ENCODE peak calls at places on chromosomes 13 and 19, in eight cellular contexts. One of them, this sample, is unnamed.

GRCh38 chr19:6501740-6502648 is at the start of gene TUBB4A:
- DNase-seq in fibroblast of the aortic adventitia: no peak
- DNase-seq in astrocyte: no peak
- DNase-seq in A549: no peak
- DNase-seq in tibial nerve: no peak
- DNase-seq in pancreas: peak
- DNase-seq in AG04450: no peak
- DNase-seq in lower leg skin: no peak
- DNase-seq in this sample: no peak

GRCh38 chr13:94660695-94661324 is 51.5 kb downstream of the SOX21 start:
- DNase-seq in A549: peak
- DNase-seq in AG04450: no peak
- DNase-seq in fibroblast of the aortic adventitia: peak
- DNase-seq in tibial nerve: no peak
- DNase-seq in pancreas: no peak
- DNase-seq in astrocyte: peak
- DNase-seq in lower leg skin: no peak
- DNase-seq in this sample: peak

GRCh38 chr19:46394398-46394797 is 19.0 kb downstream of the CCDC8 start:
- DNase-seq in fibroblast of the aortic adventitia: peak
- DNase-seq in A549: no peak
- DNase-seq in astrocyte: peak
- DNase-seq in lower leg skin: no peak
- DNase-seq in pancreas: no peak
- DNase-seq in tibial nerve: no peak
- DNase-seq in AG04450: no peak
- DNase-seq in this sample: no peak

GRCh38 chr13:69904784-69905183 is 202.8 kb upstream of the ATXN8OS start:
- DNase-seq in fibroblast of the aortic adventitia: no peak
- DNase-seq in astrocyte: no peak
- DNase-seq in pancreas: no peak
- DNase-seq in A549: no peak
- DNase-seq in tibial nerve: no peak
- DNase-seq in lower leg skin: no peak
- DNase-seq in AG04450: no peak
- DNase-seq in this sample: no peak

GRCh38 chr19:24054044-24054935 is 32.7 kb upstream of the ZNF254 start:
- DNase-seq in fibroblast of the aortic adventitia: peak
- DNase-seq in lower leg skin: peak
- DNase-seq in astrocyte: peak
- DNase-seq in AG04450: peak
- DNase-seq in A549: peak
- DNase-seq in pancreas: no peak
- DNase-seq in tibial nerve: no peak
- DNase-seq in this sample: peak

GRCh38 chr19:6056801-6057650 is 53.3 kb downstream of the RFX2 start:
- DNase-seq in fibroblast of the aortic adventitia: peak
- DNase-seq in pancreas: peak
- DNase-seq in tibial nerve: no peak
- DNase-seq in A549: peak
- DNase-seq in lower leg skin: peak
- DNase-seq in astrocyte: peak
- DNase-seq in AG04450: peak
- DNase-seq in this sample: peak

GRCh38 chr13:76822691-76823267 is 63.4 kb downstream of the KCTD12 start:
- DNase-seq in fibroblast of the aortic adventitia: peak
- DNase-seq in astrocyte: peak
- DNase-seq in pancreas: no peak
- DNase-seq in tibial nerve: no peak
- DNase-seq in A549: peak
- DNase-seq in lower leg skin: no peak
- DNase-seq in AG04450: no peak
- DNase-seq in this sample: peak

GRCh38 chr19:12788682-12789097 is 2.6 kb upstream of the JUNB start:
- DNase-seq in AG04450: no peak
- DNase-seq in lower leg skin: peak
- DNase-seq in astrocyte: no peak
- DNase-seq in pancreas: peak
- DNase-seq in tibial nerve: no peak
- DNase-seq in A549: peak
- DNase-seq in fibroblast of the aortic adventitia: peak
- DNase-seq in this sample: peak

GRCh38 chr19:4310247-4311121 is 6.1 kb downstream of the FSD1 start:
- DNase-seq in AG04450: no peak
- DNase-seq in lower leg skin: no peak
- DNase-seq in fibroblast of the aortic adventitia: no peak
- DNase-seq in tibial nerve: no peak
- DNase-seq in astrocyte: no peak
- DNase-seq in pancreas: no peak
- DNase-seq in A549: peak
- DNase-seq in this sample: no peak

GRCh38 chr19:43596842-43597461 is 557 bp downstream of the ZNF576 start:
- DNase-seq in pancreas: no peak
- DNase-seq in AG04450: no peak
- DNase-seq in A549: no peak
- DNase-seq in tibial nerve: no peak
- DNase-seq in fibroblast of the aortic adventitia: no peak
- DNase-seq in astrocyte: no peak
- DNase-seq in lower leg skin: no peak
- DNase-seq in this sample: peak

GRCh38 chr19:36265856-36266374 is 51.0 kb downstream of the ZNF146 start:
- DNase-seq in astrocyte: no peak
- DNase-seq in AG04450: no peak
- DNase-seq in A549: no peak
- DNase-seq in fibroblast of the aortic adventitia: no peak
- DNase-seq in tibial nerve: no peak
- DNase-seq in pancreas: peak
- DNase-seq in lower leg skin: no peak
- DNase-seq in this sample: no peak

GRCh38 chr13:70330697-70331361 is 222.6 kb upstream of the KLHL1 start:
- DNase-seq in astrocyte: no peak
- DNase-seq in tibial nerve: no peak
- DNase-seq in AG04450: no peak
- DNase-seq in lower leg skin: no peak
- DNase-seq in pancreas: no peak
- DNase-seq in A549: no peak
- DNase-seq in fibroblast of the aortic adventitia: no peak
- DNase-seq in this sample: no peak

GRCh38 chr19:752652-753517 is 2.0 kb downstream of the MISP start:
- DNase-seq in fibroblast of the aortic adventitia: peak
- DNase-seq in tibial nerve: peak
- DNase-seq in pancreas: peak
- DNase-seq in lower leg skin: peak
- DNase-seq in astrocyte: peak
- DNase-seq in A549: peak
- DNase-seq in AG04450: peak
- DNase-seq in this sample: peak

GRCh38 chr19:48508729-48509310 is 2.8 kb downstream of the LMTK3 start:
- DNase-seq in astrocyte: no peak
- DNase-seq in A549: no peak
- DNase-seq in pancreas: peak
- DNase-seq in lower leg skin: no peak
- DNase-seq in fibroblast of the aortic adventitia: no peak
- DNase-seq in tibial nerve: no peak
- DNase-seq in AG04450: no peak
- DNase-seq in this sample: no peak

GRCh38 chr19:38869160-38869835 is 8.8 kb downstream of the RINL start:
- DNase-seq in A549: no peak
- DNase-seq in tibial nerve: no peak
- DNase-seq in pancreas: peak
- DNase-seq in AG04450: no peak
- DNase-seq in astrocyte: no peak
- DNase-seq in lower leg skin: no peak
- DNase-seq in fibroblast of the aortic adventitia: no peak
- DNase-seq in this sample: no peak

GRCh38 chr19:55452381-55453325 is 8.8 kb downstream of the ISOC2 start:
- DNase-seq in pancreas: peak
- DNase-seq in A549: peak
- DNase-seq in astrocyte: peak
- DNase-seq in fibroblast of the aortic adventitia: peak
- DNase-seq in AG04450: peak
- DNase-seq in lower leg skin: peak
- DNase-seq in tibial nerve: peak
- DNase-seq in this sample: peak

GRCh38 chr13:89432997-89433396 is 1761.8 kb downstream of the SLITRK5 start:
- DNase-seq in tibial nerve: no peak
- DNase-seq in lower leg skin: no peak
- DNase-seq in A549: no peak
- DNase-seq in fibroblast of the aortic adventitia: no peak
- DNase-seq in AG04450: no peak
- DNase-seq in pancreas: no peak
- DNase-seq in astrocyte: peak
- DNase-seq in this sample: peak

GRCh38 chr13:40963927-40964326 is 55.2 kb downstream of the ELF1 start:
- DNase-seq in A549: peak
- DNase-seq in astrocyte: peak
- DNase-seq in AG04450: no peak
- DNase-seq in lower leg skin: no peak
- DNase-seq in fibroblast of the aortic adventitia: peak
- DNase-seq in pancreas: no peak
- DNase-seq in tibial nerve: no peak
- DNase-seq in this sample: peak

GRCh38 chr19:41993612-41994483 is at the start of gene ATP1A3:
- DNase-seq in fibroblast of the aortic adventitia: peak
- DNase-seq in pancreas: peak
- DNase-seq in AG04450: no peak
- DNase-seq in astrocyte: peak
- DNase-seq in lower leg skin: no peak
- DNase-seq in tibial nerve: no peak
- DNase-seq in A549: peak
- DNase-seq in this sample: peak

GRCh38 chr19:31718041-31718440 is 368.8 kb upstream of the TSHZ3 start:
- DNase-seq in fibroblast of the aortic adventitia: peak
- DNase-seq in astrocyte: peak
- DNase-seq in AG04450: no peak
- DNase-seq in pancreas: no peak
- DNase-seq in A549: no peak
- DNase-seq in tibial nerve: no peak
- DNase-seq in lower leg skin: no peak
- DNase-seq in this sample: peak

GRCh38 chr13:83881031-83881727 is 1.1 kb downstream of the SLITRK1 start:
- DNase-seq in pancreas: no peak
- DNase-seq in astrocyte: no peak
- DNase-seq in tibial nerve: no peak
- DNase-seq in A549: no peak
- DNase-seq in lower leg skin: no peak
- DNase-seq in fibroblast of the aortic adventitia: no peak
- DNase-seq in AG04450: no peak
- DNase-seq in this sample: no peak

GRCh38 chr13:20566917-20567755 is at the start of gene IFT88:
- DNase-seq in fibroblast of the aortic adventitia: peak
- DNase-seq in AG04450: peak
- DNase-seq in A549: peak
- DNase-seq in pancreas: peak
- DNase-seq in lower leg skin: peak
- DNase-seq in astrocyte: peak
- DNase-seq in tibial nerve: peak
- DNase-seq in this sample: peak
- H3K4me3 ChIP-seq in fibroblast of the aortic adventitia: peak
- H3K4me3 ChIP-seq in AG04450: peak
- H3K4me3 ChIP-seq in A549: peak
- H3K4me3 ChIP-seq in pancreas: peak
- H3K4me3 ChIP-seq in lower leg skin: peak
- H3K4me3 ChIP-seq in astrocyte: peak
- H3K4me3 ChIP-seq in tibial nerve: peak
- H3K4me3 ChIP-seq in this sample: peak

DNA sequence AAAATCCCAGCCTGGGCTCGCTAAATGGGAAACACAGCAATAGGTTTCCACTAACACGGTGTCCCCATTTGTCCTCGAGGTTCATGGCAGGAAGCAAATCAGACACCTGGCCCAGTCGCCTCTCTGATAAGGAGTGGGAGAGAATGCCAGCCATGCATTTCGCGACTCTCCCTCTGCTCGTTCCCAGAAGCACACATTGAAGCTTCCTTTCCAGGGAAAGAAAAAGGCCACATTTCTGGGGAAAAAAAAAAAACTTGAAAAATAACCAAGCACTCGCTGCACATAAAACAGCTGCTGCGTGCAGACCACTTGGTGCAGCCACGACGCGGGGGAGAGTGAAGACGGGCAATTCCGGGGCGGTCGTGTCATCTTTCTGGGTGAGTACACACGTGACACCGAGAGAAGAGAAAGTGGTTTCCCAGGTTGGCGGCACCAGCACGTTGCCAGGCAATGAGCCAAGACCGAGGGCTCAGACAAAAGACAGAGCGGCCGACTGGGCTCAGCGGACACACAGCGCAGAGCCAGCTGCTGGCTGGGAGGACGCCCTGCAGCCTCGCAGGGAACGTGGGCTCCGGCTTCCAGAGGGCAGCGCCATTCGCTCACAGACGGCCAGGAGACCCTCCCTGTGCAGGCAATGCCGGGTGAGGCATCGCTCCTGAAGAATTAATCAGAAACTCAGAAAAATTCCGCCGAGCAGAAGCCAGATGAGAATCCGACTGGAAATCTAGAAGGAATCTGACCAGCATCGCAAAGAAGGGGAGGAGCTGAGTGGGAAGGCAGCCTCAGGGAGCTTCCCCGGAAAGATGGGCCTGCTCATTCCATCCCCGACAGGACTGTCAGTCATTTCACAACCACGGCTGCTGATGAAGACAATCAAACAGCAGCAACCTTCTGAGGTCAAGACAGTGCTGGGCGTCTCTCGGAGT is 83.2 kb upstream of the IRS2 start:
- DNase-seq in fibroblast of the aortic adventitia: peak
- DNase-seq in tibial nerve: peak
- DNase-seq in lower leg skin: no peak
- DNase-seq in A549: peak
- DNase-seq in astrocyte: peak
- DNase-seq in AG04450: peak
- DNase-seq in pancreas: peak
- DNase-seq in this sample: peak
- TF ChIP-seq CTCF in fibroblast of the aortic adventitia: peak
- TF ChIP-seq CTCF in tibial nerve: no peak
- TF ChIP-seq CTCF in lower leg skin: no peak
- TF ChIP-seq CTCF in A549: peak
- TF ChIP-seq CTCF in astrocyte: no peak
- TF ChIP-seq CTCF in AG04450: peak
- TF ChIP-seq CTCF in pancreas: peak
- TF ChIP-seq CTCF in this sample: peak

GRCh38 chr13:98234348-98234747 is 57.3 kb upstream of the RNF113B start:
- DNase-seq in fibroblast of the aortic adventitia: no peak
- DNase-seq in A549: no peak
- DNase-seq in astrocyte: no peak
- DNase-seq in AG04450: no peak
- DNase-seq in pancreas: no peak
- DNase-seq in lower leg skin: no peak
- DNase-seq in tibial nerve: no peak
- DNase-seq in this sample: no peak
- H3K4me3 ChIP-seq in fibroblast of the aortic adventitia: no peak
- H3K4me3 ChIP-seq in A549: no peak
- H3K4me3 ChIP-seq in astrocyte: no peak
- H3K4me3 ChIP-seq in AG04450: no peak
- H3K4me3 ChIP-seq in pancreas: no peak
- H3K4me3 ChIP-seq in lower leg skin: no peak
- H3K4me3 ChIP-seq in tibial nerve: no peak
- H3K4me3 ChIP-seq in this sample: no peak

DNA sequence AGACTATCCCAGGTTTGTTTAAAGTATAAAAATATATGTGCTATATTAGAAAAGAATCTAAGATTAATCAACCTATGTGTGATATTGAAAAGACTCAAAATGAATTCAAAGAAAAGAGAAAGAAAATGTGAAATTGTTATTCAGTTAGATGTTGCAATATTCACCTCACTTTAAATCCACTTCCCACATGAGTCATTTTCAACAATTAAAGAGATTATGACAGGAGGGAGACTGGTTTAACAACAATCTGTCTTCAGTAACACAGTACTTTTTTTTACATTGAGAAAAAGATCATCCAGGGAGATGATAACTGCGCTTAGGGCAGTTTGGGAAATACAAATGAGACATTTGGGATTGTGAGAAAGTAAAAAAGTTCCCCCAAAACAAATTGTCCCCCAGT is 1246.2 kb downstream of the SLITRK1 start:
- DNase-seq in lower leg skin: no peak
- DNase-seq in fibroblast of the aortic adventitia: no peak
- DNase-seq in tibial nerve: no peak
- DNase-seq in pancreas: no peak
- DNase-seq in A549: no peak
- DNase-seq in astrocyte: peak
- DNase-seq in AG04450: no peak
- DNase-seq in this sample: peak
- TF ChIP-seq CTCF in lower leg skin: no peak
- TF ChIP-seq CTCF in fibroblast of the aortic adventitia: no peak
- TF ChIP-seq CTCF in tibial nerve: no peak
- TF ChIP-seq CTCF in pancreas: no peak
- TF ChIP-seq CTCF in A549: no peak
- TF ChIP-seq CTCF in astrocyte: no peak
- TF ChIP-seq CTCF in AG04450: no peak
- TF ChIP-seq CTCF in this sample: no peak